ENCODE peak calls at places on chromosome 7, in ten cellular contexts. G is neural progenitor cell; Z is fibroblast of lung; I is fibroblast of the aortic adventitia; M is upper lobe of left lung; O is fibroblast of mammary gland; S is activated CD8-positive, alpha-beta T cell treated with anti-CD3 and anti-CD28 coated beads for 36 hours; N is endodermal cell; X is RWPE1; U is ascending aorta. B is an unnamed sample.

GRCh38 chr7:23811540-23811939 is 101.5 kb downstream of the STK31 start:
- DNase-seq in G (no peak), N (no peak), Z (no peak), U (no peak), I (no peak), O (peak; percentile 8), X (no peak), S (no peak), M (no peak), B (no peak)

GRCh38 chr7:102066476-102066875 is 220.2 kb upstream of the SH2B2 start:
- DNase-seq in G (no peak), M (no peak), U (no peak), Z (no peak), I (no peak), O (no peak), S (no peak), X (no peak), N (no peak), B (no peak)

GRCh38 chr7:151894131-151895007 is 17.5 kb upstream of the PRKAG2 start:
- DNase-seq in Z (no peak), M (peak; percentile 63), I (no peak), U (peak; percentile 38), O (no peak), G (no peak), S (no peak), X (no peak), N (peak; percentile 49), B (no peak)

GRCh38 chr7:94236960-94237359 is 157.7 kb upstream of the COL1A2 start:
- DNase-seq in O (no peak), Z (no peak), G (no peak), I (no peak), M (no peak), X (no peak), N (peak; percentile 51), U (no peak), S (no peak), B (no peak)

GRCh38 chr7:129741011-129741410 is 129.5 kb downstream of the NRF1 start:
- DNase-seq in G (no peak), N (no peak), U (no peak), I (no peak), Z (no peak), S (no peak), X (no peak), O (no peak), M (no peak), B (no peak)

GRCh38 chr7:148978091-148978490 is 50.2 kb downstream of the PDIA4 start:
- DNase-seq in X (no peak), O (no peak), Z (no peak), G (no peak), S (no peak), U (no peak), M (no peak), N (no peak), I (no peak), B (no peak)

GRCh38 chr7:101913876-101914275 is 96.5 kb downstream of the CUX1 start:
- DNase-seq in Z (peak; percentile 88), I (peak; percentile 81), X (no peak), U (no peak), O (peak; percentile 44), M (no peak), S (no peak), G (no peak), N (no peak), B (no peak)

GRCh38 chr7:15015545-15016314 is 113.2 kb upstream of the DGKB start:
- DNase-seq in U (no peak), G (peak; percentile 80), O (peak; percentile 78), M (no peak), I (peak; percentile 79), X (peak; percentile 69), S (no peak), N (peak; percentile 93), Z (peak; percentile 67), B (peak; percentile 37)

DNA sequence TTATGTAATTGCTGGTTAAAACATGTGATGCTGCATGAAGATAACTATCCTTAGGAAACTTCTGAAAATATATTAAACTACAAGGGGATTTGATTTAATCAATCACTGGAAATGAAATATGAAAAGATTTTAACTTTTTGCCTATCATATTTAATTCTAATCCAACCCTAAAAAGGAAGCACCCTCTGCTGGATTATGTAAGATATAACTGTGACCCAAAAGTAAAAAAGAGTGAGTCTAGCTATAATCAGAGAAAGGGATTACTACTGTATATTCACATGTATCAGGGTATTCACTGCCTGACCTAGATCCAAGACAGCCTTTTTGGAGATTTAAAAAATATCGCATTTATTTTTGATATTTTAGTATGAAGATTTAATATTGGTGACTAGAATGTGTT is 295.5 kb downstream of the MDFIC start:
- DNase-seq in M (no peak), Z (peak; percentile 42), I (peak; percentile 32), U (no peak), G (no peak), N (no peak), X (peak; percentile 11), S (no peak), O (peak; percentile 16), B (no peak)
- TF ChIP-seq CTCF in M (peak; percentile 10), Z (peak; percentile 38), I (peak; percentile 38), U (no peak), G (no peak), N (peak; percentile 27), X (peak; percentile 37), S (peak; percentile 28), O (peak; percentile 37), B (peak; percentile 31)

DNA sequence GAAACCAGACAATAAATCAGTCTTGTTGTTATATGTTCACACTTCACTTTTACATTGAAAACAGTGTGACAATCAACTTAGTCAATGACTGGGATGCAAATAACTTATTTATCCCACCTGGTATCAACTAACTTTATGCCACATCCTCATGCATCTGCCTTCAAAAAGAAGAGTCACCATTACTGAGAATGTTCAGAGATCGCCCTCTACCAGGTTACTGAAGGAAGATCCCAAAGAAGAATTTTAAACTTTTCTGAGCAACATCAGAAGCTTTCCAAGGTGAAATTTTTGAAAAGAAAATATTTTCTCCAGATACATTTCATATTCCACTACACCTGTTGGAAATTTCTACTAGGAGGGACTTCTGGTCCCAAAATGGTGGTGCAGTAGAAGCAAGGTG is 359.5 kb downstream of the PTPRN2 start:
- DNase-seq in I (no peak), M (no peak), Z (no peak), X (no peak), O (no peak), U (no peak), G (no peak), S (no peak), N (no peak), B (no peak)
- TF ChIP-seq CTCF in I (no peak), M (no peak), Z (no peak), X (no peak), O (no peak), U (no peak), G (peak; percentile 38), S (no peak), N (peak; percentile 63), B (no peak)

GRCh38 chr7:143975617-143976016 is 21.0 kb downstream of the OR2F1 start:
- DNase-seq in G (peak; percentile 40), Z (peak; percentile 11), I (no peak), X (no peak), N (peak; percentile 55), S (peak; percentile 10), M (no peak), O (peak; percentile 26), U (no peak), B (no peak)
- TF ChIP-seq CTCF in G (peak; percentile 29), Z (peak; percentile 20), I (no peak), X (no peak), N (peak; percentile 54), S (no peak), M (no peak), O (peak; percentile 26), U (no peak), B (no peak)

GRCh38 chr7:140081774-140082425 is 19.1 kb upstream of the PARP12 start:
- DNase-seq in O (no peak), M (no peak), X (no peak), G (no peak), Z (no peak), U (no peak), I (no peak), N (no peak), S (no peak), B (no peak)

GRCh38 chr7:140078392-140078791 is 15.6 kb upstream of the PARP12 start:
- DNase-seq in N (peak; percentile 61), S (no peak), O (no peak), G (no peak), U (no peak), I (no peak), Z (no peak), M (no peak), X (no peak), B (no peak)

GRCh38 chr7:140080919-140081318 is 18.2 kb upstream of the PARP12 start:
- DNase-seq in Z (no peak), I (no peak), M (no peak), G (no peak), U (no peak), S (no peak), O (no peak), X (no peak), N (no peak), B (no peak)

GRCh38 chr7:140082770-140083169 is 20.0 kb upstream of the PARP12 start:
- DNase-seq in Z (no peak), U (no peak), G (no peak), S (no peak), O (no peak), X (no peak), M (peak; percentile 35), I (no peak), N (no peak), B (no peak)

GRCh38 chr7:140079121-140079536 is 16.4 kb upstream of the PARP12 start:
- DNase-seq in O (peak; percentile 94), M (no peak), S (no peak), N (peak; percentile 90), Z (peak; percentile 43), U (no peak), G (peak; percentile 87), I (peak; percentile 63), X (no peak), B (no peak)
- TF ChIP-seq CTCF in O (peak; percentile 17), M (peak; percentile 27), S (no peak), N (peak; percentile 95), Z (peak; percentile 32), U (no peak), G (peak; percentile 68), I (peak; percentile 46), X (no peak), B (no peak)

GRCh38 chr7:20508109-20508508 is 107.4 kb upstream of the ABCB5 start:
- DNase-seq in M (no peak), S (no peak), O (no peak), G (peak; percentile 18), U (no peak), X (no peak), Z (no peak), I (no peak), N (peak; percentile 59), B (no peak)
- TF ChIP-seq CTCF in M (no peak), S (no peak), O (no peak), G (peak; percentile 21), U (no peak), X (no peak), Z (no peak), I (no peak), N (peak; percentile 42), B (no peak)

DNA sequence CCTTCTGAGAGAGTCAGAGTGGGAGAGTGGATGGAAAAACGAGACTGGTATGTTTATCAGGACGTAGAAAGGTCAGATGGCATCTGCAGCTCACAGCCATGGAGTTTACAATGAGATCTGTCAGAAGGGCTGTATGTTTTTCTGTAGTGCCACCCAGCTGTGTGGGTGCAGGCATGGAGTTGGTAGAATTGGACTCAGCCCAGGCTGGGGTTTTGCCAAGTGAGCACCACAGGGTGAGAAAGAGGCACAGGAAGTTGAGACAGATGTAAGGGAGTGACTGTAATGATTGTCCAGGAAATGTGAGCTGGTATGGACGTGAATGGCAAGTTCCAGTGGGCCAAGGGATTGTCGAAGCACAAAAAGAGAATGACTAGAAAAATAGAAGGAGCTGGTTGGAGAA is 9.1 kb upstream of the ZYX start:
- DNase-seq in G (no peak), N (peak; percentile 36), O (no peak), Z (peak; percentile 46), I (no peak), M (no peak), X (no peak), U (no peak), S (peak; percentile 82), B (no peak)
- TF ChIP-seq CTCF in G (no peak), N (no peak), O (no peak), Z (no peak), I (no peak), M (no peak), X (no peak), U (no peak), S (no peak), B (no peak)

B was measured in GM10248.